ENCODE peak calls at places on chromosomes 13 and 19, in four cellular contexts. K, V, A and R are unnamed samples.

GRCh38 chr19:37519890-37520289 is 13.2 kb downstream of the ZNF793 start:
- DNase-seq in K (no peak), V (no peak), A (no peak), R (no peak)

GRCh38 chr13:80037505-80037888 is 303.4 kb downstream of the SPRY2 start:
- DNase-seq in K (peak), V (no peak), A (no peak), R (no peak)

GRCh38 chr13:62629618-62630017 is 1214.0 kb upstream of the PCDH20 start:
- DNase-seq in K (no peak), V (no peak), A (no peak), R (no peak)

GRCh38 chr13:112931028-112931934 is 37.7 kb upstream of the MCF2L start:
- DNase-seq in K (peak), V (peak), A (peak), R (peak)

GRCh38 chr19:57241181-57241580 is 749 bp downstream of the ZNF805 start:
- DNase-seq in K (peak), V (peak), A (peak), R (no peak)

GRCh38 chr13:111484959-111485358 is 164.5 kb downstream of the TEX29 start:
- DNase-seq in K (no peak), V (no peak), A (no peak), R (no peak)

GRCh38 chr19:12749938-12750521 is 1.6 kb upstream of the BEST2 start:
- DNase-seq in K (peak), V (peak), A (peak), R (no peak)

GRCh38 chr13:49112782-49113525 is 107.2 kb upstream of the MLNR start:
- DNase-seq in K (peak), V (no peak), A (peak), R (peak)

GRCh38 chr19:1027020-1027952 is 878 bp downstream of the CNN2 start:
- DNase-seq in K (peak), V (no peak), A (no peak), R (peak)

GRCh38 chr13:46278474-46278873 is 66.7 kb downstream of the LRRC63 start:
- DNase-seq in K (no peak), V (peak), A (peak), R (peak)

GRCh38 chr13:66071608-66072007 is 1158.5 kb downstream of the PCDH9 start:
- DNase-seq in K (no peak), V (no peak), A (no peak), R (no peak)

GRCh38 chr13:40189885-40190655 is 476.4 kb downstream of the FOXO1 start:
- DNase-seq in K (peak), V (peak), A (no peak), R (peak)

GRCh38 chr13:73142091-73142490 is 83.3 kb downstream of the KLF5 start:
- DNase-seq in K (no peak), V (no peak), A (no peak), R (peak)

GRCh38 chr13:44296856-44297255 is 76.8 kb upstream of the SERP2 start:
- DNase-seq in K (no peak), V (no peak), A (no peak), R (no peak)

GRCh38 chr13:33815011-33815550 is 2.9 kb upstream of the RFC3 start:
- DNase-seq in K (no peak), V (no peak), A (no peak), R (no peak)

GRCh38 chr13:107585466-107585865 is 629.9 kb downstream of the LIG4 start:
- DNase-seq in K (peak), V (no peak), A (no peak), R (no peak)

GRCh38 chr19:1173160-1173844 is 766 bp downstream of the SBNO2 start:
- DNase-seq in K (peak), V (peak), A (no peak), R (peak)

GRCh38 chr13:112990783-112991182 is 21.8 kb downstream of the MCF2L start:
- DNase-seq in K (no peak), V (peak), A (peak), R (peak)

GRCh38 chr19:42270346-42271044 is 1.4 kb downstream of the CIC start:
- DNase-seq in K (peak), V (peak), A (no peak), R (no peak)

GRCh38 chr19:6767081-6767356 is 216 bp downstream of the SH2D3A start:
- DNase-seq in K (no peak), V (no peak), A (peak), R (peak)

GRCh38 chr13:67148219-67148583 is 81.9 kb downstream of the PCDH9 start:
- DNase-seq in K (peak), V (no peak), A (no peak), R (no peak)

GRCh38 chr13:51895906-51896888 is 34.4 kb downstream of the CCDC70 start:
- DNase-seq in K (peak), V (peak), A (peak), R (peak)

GRCh38 chr19:30236006-30236405 is 136.2 kb upstream of the ZNF536 start:
- DNase-seq in K (no peak), V (peak), A (peak), R (peak)

GRCh38 chr13:29733069-29733700 is 117.2 kb downstream of the UBL3 start:
- DNase-seq in K (peak), V (no peak), A (no peak), R (no peak)

GRCh38 chr13:19181021-19181620 is 503 bp downstream of the TUBA3C start:
- DNase-seq in K (no peak), V (no peak), A (no peak), R (no peak)

GRCh38 chr13:53672005-53672404 is 643.4 kb downstream of the OLFM4 start:
- DNase-seq in K (no peak), V (no peak), A (no peak), R (no peak)

GRCh38 chr13:47564041-47564440 is 437.0 kb downstream of the SUCLA2 start:
- DNase-seq in K (no peak), V (no peak), A (peak), R (peak)

GRCh38 chr19:42075616-42076374 is at the start of gene ZNF574:
- DNase-seq in K (peak), V (peak), A (peak), R (peak)

GRCh38 chr19:29867984-29868383 is 56.2 kb downstream of the CCNE1 start:
- DNase-seq in K (no peak), V (no peak), A (no peak), R (no peak)

GRCh38 chr13:23268441-23268840 is 87.7 kb downstream of the SGCG start:
- DNase-seq in K (no peak), V (no peak), A (no peak), R (no peak)

GRCh38 chr13:80214521-80214941 is 126.4 kb downstream of the SPRY2 start:
- DNase-seq in K (no peak), V (peak), A (peak), R (no peak)

GRCh38 chr19:28472843-28473242 is 740.1 kb downstream of the UQCRFS1 start:
- DNase-seq in K (peak), V (no peak), A (no peak), R (no peak)

GRCh38 chr19:32691952-32692726 is 518 bp downstream of the NUDT19 start:
- DNase-seq in K (peak), V (peak), A (peak), R (peak)

GRCh38 chr13:112861876-112862615 is 107.0 kb upstream of the MCF2L start:
- DNase-seq in K (no peak), V (no peak), A (no peak), R (no peak)

GRCh38 chr13:20174656-20175405 is 14.0 kb upstream of the GJA3 start:
- DNase-seq in K (peak), V (no peak), A (no peak), R (no peak)

GRCh38 chr19:6101291-6101690 is 9.0 kb downstream of the RFX2 start:
- DNase-seq in K (no peak), V (no peak), A (no peak), R (no peak)

GRCh38 chr19:2207991-2208860 is 27.9 kb downstream of the PLEKHJ1 start:
- DNase-seq in K (peak), V (no peak), A (peak), R (peak)

GRCh38 chr13:39656325-39656677 is 839 bp downstream of the COG6 start:
- DNase-seq in K (peak), V (no peak), A (peak), R (peak)

DNA sequence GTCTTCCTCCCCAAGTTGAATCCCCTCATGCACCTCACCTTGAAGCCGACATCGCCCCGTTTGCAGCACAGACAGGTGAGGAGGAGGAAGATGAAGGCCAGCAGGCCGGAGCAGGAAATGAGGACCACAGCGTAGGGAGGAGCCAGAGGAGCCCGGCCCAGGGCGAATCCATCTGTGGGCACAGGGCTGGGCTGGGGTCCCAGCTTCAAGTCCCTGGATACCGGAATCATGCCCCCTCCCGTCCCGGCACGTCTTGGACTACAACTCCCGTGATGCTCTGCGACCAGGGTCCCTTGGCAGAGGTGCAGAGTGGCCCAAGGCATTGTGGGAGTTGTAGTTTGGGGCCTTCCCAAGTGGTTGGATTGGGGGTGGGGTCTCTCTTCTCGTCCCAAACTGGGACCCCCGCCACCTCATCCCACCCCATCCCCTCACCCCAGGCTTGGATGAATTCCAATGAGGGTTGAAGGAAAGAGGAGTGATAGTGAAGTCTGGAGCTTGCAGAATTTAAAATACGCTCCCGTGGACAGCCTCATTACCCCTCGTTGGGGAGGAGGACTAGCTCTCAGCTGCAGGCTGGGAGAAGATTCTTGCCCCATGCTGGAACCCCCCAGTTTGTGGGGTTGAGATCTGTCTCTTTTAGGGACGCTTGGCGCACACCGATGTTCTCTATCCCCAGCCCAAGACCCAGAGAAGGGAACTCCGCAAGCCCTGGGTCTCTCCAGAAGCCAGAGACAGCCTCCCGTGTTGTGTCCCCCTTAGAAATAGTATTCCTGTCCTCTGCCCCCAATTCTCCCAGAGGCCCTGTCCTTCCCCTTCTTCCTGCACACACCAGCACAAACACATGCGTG is 990 bp downstream of the LMTK3 start:
- DNase-seq in K (peak), V (peak), A (peak), R (peak)
- H2AFZ ChIP-seq in K (peak), V (peak), A (peak), R (peak)

GRCh38 chr13:99997702-99998219 is 16.2 kb downstream of the ZIC2 start:
- DNase-seq in K (no peak), V (no peak), A (no peak), R (no peak)

GRCh38 chr13:99995104-99995502 is 13.5 kb downstream of the ZIC2 start:
- DNase-seq in K (no peak), V (no peak), A (no peak), R (no peak)

GRCh38 chr13:99993660-99994455 is 12.3 kb downstream of the ZIC2 start:
- DNase-seq in K (no peak), V (no peak), A (peak), R (peak)

GRCh38 chr13:99996177-99996705 is 14.7 kb downstream of the ZIC2 start:
- DNase-seq in K (no peak), V (no peak), A (peak), R (peak)

DNA sequence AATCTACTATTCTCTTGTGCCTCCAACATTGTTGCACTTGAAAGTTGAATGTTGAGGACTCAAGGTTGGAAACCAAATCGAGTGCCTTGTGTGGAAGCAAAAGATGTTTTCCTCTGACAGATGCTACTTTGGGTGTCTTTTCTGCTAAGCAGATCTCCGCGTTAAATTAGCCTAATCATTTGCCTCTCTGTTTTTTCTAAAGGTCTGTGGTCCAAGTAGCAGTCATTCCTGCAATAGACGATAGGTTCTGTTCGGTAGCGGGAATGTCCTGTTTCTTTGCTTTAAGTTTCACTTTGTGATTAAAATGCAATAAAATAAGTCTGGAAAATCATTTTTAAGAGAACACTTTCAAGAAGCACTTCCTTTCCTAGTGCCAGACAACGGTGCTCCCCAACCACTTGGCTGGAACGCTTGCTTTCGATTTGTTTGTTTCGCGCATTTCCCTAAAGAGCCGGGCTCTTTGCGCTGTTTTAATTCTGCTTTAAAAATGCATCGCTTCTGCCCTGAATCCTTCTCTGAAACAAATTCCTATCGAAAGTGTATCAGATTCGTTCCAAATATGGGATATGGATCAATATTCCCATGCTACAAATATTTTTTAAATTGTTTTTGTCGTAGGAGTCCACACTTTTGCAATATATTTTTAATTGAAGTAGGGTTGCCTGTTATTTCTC is 14.1 kb downstream of the ZIC2 start:
- DNase-seq in K (no peak), V (no peak), A (peak), R (peak)
- H3K4me3 ChIP-seq in K (no peak), V (no peak), A (peak), R (peak)

GRCh38 chr13:102484329-102484728 is 82.5 kb upstream of the FGF14 start:
- DNase-seq in K (peak), V (no peak), A (peak), R (peak)

GRCh38 chr13:102487330-102487729 is 85.5 kb upstream of the FGF14 start:
- DNase-seq in K (no peak), V (peak), A (no peak), R (no peak)
- TF ChIP-seq EZH2phosphoT487 in K (no peak), V (no peak), A (no peak), R (no peak)

GRCh38 chr19:3481241-3482090 is 1.1 kb upstream of the SMIM24 start:
- DNase-seq in K (no peak), V (no peak), A (no peak), R (no peak)

GRCh38 chr19:3479819-3480215 is 508 bp downstream of the SMIM24 start:
- DNase-seq in K (peak), V (peak), A (peak), R (no peak)

GRCh38 chr19:3480383-3481091 is at the start of gene SMIM24:
- DNase-seq in K (no peak), V (no peak), A (no peak), R (no peak)

GRCh38 chr19:3483226-3483628 is at the start of gene SMIM44:
- DNase-seq in K (no peak), V (no peak), A (no peak), R (no peak)

DNA sequence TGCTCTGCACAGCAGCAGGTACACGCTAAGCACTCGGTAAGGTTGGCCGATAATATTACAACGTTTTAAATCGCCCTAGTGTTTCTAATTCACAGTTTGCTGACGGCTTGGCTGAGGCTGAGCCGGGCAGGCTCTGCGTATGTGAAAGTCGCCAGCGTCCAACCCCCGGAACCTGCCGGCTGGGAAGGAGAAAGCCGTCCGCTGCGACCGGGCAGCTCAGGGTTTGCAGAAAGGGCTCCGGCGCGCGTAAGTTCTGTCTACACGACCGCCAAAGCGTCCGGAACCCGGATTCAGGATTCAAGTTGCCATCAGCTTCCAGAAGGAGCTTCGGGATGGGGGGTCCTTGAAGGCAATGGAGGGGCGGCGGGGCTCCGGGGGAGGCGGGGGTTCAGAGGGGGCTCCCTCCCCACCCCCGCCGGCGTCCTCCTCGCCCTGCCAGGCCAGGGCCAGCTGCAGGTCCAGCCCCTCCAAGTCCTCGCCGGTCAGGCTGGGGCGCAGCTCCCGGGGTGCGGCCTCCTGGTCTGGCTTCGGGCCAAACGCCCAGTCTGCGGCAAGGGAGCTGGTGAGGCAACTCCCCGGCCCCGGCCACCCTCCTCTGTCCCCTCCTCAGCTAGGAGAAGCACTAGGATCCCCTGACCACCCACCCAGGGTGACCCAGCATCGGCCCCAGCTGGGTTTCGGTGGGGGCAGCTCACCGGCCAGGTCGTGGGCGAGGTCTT is 575 bp downstream of the SMIM44 start:
- DNase-seq in K (peak), V (peak), A (no peak), R (no peak)
- H2AFZ ChIP-seq in K (no peak), V (no peak), A (no peak), R (no peak)

DNA sequence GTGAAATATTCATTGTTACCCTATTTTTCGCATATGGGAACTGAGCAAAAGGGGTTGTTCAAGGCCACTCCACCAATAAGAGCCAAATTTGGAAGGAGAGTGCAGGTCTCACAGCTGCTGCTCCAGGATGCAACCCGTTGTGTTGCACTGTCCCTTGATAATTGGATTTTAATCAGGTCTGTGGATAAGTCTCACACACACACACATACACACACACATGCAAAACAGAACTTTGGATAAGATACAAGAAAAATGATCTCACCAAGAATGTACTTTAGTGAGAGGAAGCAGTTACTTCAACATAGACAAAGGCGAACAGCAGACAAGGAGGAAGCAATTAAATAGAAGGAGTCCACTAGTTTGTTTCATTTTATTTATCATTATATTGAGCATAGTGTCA is 127.3 kb upstream of the EDNRB start:
- DNase-seq in K (no peak), V (no peak), A (no peak), R (no peak)
- H3K4me3 ChIP-seq in K (no peak), V (no peak), A (no peak), R (no peak)

GRCh38 chr19:14495678-14496028 is 274 bp downstream of the GIPC1 start:
- DNase-seq in K (no peak), V (no peak), A (no peak), R (no peak)
- TF ChIP-seq EZH2phosphoT487 in K (no peak), V (no peak), A (no peak), R (no peak)

DNA sequence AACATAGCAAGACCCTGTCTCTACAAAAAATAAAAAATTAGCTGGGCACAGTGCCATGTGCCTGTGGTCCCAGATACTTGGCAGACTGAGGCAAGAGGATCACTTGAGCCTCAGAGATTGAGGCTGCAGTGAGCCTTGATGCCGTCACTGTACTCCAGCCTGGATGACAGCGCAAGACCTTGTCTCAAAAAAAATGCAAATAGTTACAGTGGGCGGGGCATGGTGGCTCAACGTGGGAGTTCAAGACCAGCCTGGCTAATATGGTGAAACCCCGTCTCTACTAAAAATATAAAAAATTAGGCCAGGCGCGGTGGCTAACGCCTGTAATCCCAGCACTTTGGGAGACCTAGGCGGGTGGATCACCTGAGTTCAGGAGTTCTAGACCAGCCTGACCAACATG is 8.5 kb downstream of the PGLS start:
- DNase-seq in K (no peak), V (no peak), A (no peak), R (no peak)
- H2AFZ ChIP-seq in K (no peak), V (no peak), A (no peak), R (no peak)

DNA sequence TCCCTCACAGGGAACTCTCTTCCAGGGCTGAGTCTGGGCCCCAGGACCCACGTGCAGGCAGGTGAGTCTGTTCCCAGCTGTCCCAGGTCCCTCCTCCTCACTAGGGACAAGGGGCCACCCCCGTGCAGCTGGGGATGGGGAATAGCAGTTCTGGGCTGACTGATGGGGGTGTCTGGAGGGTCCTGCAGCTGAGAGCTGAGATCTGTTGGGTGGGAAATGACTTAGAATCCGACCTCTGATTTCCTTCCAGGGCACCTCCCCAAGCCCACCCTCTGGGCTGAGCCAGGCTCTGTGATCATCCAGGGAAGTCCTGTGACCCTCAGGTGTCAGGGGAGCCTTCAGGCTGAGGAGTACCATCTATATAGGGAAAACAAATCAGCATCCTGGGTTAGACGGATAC is 461 bp downstream of the LILRA2 start:
- DNase-seq in K (no peak), V (no peak), A (no peak), R (no peak)
- H3K4me3 ChIP-seq in K (no peak), V (no peak), A (no peak), R (no peak)

GRCh38 chr13:50215389-50215788 is 200.1 kb downstream of the KCNRG start:
- DNase-seq in K (no peak), V (no peak), A (no peak), R (no peak)
- TF ChIP-seq EZH2phosphoT487 in K (no peak), V (no peak), A (no peak), R (no peak)